ENCODE peak calls at places on chromosomes 3 and 15, in seven cellular contexts. One of them, this sample, is unnamed.

GRCh38 chr3:132630612-132631011 is 29.0 kb downstream of the ACAD11 start:
- DNase-seq in glutamatergic neuron: no peak
- DNase-seq in ELR: no peak
- DNase-seq in endothelial cell: no peak
- DNase-seq in left colon: no peak
- DNase-seq in iris pigment epithelial cell: no peak
- DNase-seq in foreskin fibroblast: no peak
- DNase-seq in this sample: no peak

GRCh38 chr3:57961828-57962447 is 46.3 kb upstream of the FLNB start:
- DNase-seq in iris pigment epithelial cell: peak
- DNase-seq in glutamatergic neuron: no peak
- DNase-seq in left colon: no peak
- DNase-seq in ELR: peak
- DNase-seq in endothelial cell: no peak
- DNase-seq in foreskin fibroblast: peak
- DNase-seq in this sample: no peak

GRCh38 chr3:69531975-69532827 is 146.3 kb upstream of the FRMD4B start:
- DNase-seq in foreskin fibroblast: peak
- DNase-seq in glutamatergic neuron: no peak
- DNase-seq in ELR: no peak
- DNase-seq in endothelial cell: no peak
- DNase-seq in iris pigment epithelial cell: no peak
- DNase-seq in left colon: no peak
- DNase-seq in this sample: no peak

GRCh38 chr3:185460719-185461350 is 38.0 kb downstream of the TMEM41A start:
- DNase-seq in iris pigment epithelial cell: peak
- DNase-seq in glutamatergic neuron: no peak
- DNase-seq in foreskin fibroblast: peak
- DNase-seq in ELR: peak
- DNase-seq in endothelial cell: no peak
- DNase-seq in left colon: no peak
- DNase-seq in this sample: no peak

GRCh38 chr3:77348244-77348855 is 308.5 kb downstream of the ROBO2 start:
- DNase-seq in ELR: peak
- DNase-seq in glutamatergic neuron: peak
- DNase-seq in left colon: no peak
- DNase-seq in endothelial cell: peak
- DNase-seq in foreskin fibroblast: peak
- DNase-seq in iris pigment epithelial cell: peak
- DNase-seq in this sample: no peak

GRCh38 chr3:31823184-31823583 is 157.9 kb downstream of the OSBPL10 start:
- DNase-seq in left colon: no peak
- DNase-seq in foreskin fibroblast: no peak
- DNase-seq in endothelial cell: no peak
- DNase-seq in iris pigment epithelial cell: no peak
- DNase-seq in glutamatergic neuron: no peak
- DNase-seq in ELR: no peak
- DNase-seq in this sample: no peak

GRCh38 chr3:177772908-177773557 is 575.8 kb upstream of the TBL1XR1 start:
- DNase-seq in left colon: no peak
- DNase-seq in iris pigment epithelial cell: no peak
- DNase-seq in endothelial cell: no peak
- DNase-seq in ELR: no peak
- DNase-seq in glutamatergic neuron: no peak
- DNase-seq in foreskin fibroblast: no peak
- DNase-seq in this sample: no peak

GRCh38 chr3:47009225-47010049 is 30.0 kb downstream of the NBEAL2 start:
- DNase-seq in left colon: peak
- DNase-seq in iris pigment epithelial cell: peak
- DNase-seq in endothelial cell: peak
- DNase-seq in ELR: peak
- DNase-seq in foreskin fibroblast: peak
- DNase-seq in glutamatergic neuron: peak
- DNase-seq in this sample: peak

GRCh38 chr15:45719490-45719889 is 84.7 kb downstream of the SQOR start:
- DNase-seq in left colon: no peak
- DNase-seq in foreskin fibroblast: no peak
- DNase-seq in endothelial cell: no peak
- DNase-seq in ELR: no peak
- DNase-seq in iris pigment epithelial cell: peak
- DNase-seq in glutamatergic neuron: no peak
- DNase-seq in this sample: no peak

GRCh38 chr3:61682671-61683408 is 121.5 kb downstream of the PTPRG start:
- DNase-seq in ELR: peak
- DNase-seq in glutamatergic neuron: peak
- DNase-seq in left colon: no peak
- DNase-seq in endothelial cell: no peak
- DNase-seq in iris pigment epithelial cell: peak
- DNase-seq in foreskin fibroblast: peak
- DNase-seq in this sample: no peak

GRCh38 chr3:167886690-167887089 is 151.2 kb downstream of the SERPINI1 start:
- DNase-seq in left colon: no peak
- DNase-seq in iris pigment epithelial cell: no peak
- DNase-seq in foreskin fibroblast: peak
- DNase-seq in endothelial cell: no peak
- DNase-seq in glutamatergic neuron: no peak
- DNase-seq in ELR: no peak
- DNase-seq in this sample: no peak

GRCh38 chr15:89462198-89462912 is 34.0 kb downstream of the RHCG start:
- DNase-seq in foreskin fibroblast: no peak
- DNase-seq in endothelial cell: no peak
- DNase-seq in left colon: no peak
- DNase-seq in iris pigment epithelial cell: peak
- DNase-seq in ELR: peak
- DNase-seq in glutamatergic neuron: no peak
- DNase-seq in this sample: no peak

GRCh38 chr15:70154440-70155347 is 57.0 kb upstream of the TLE3 start:
- DNase-seq in left colon: no peak
- DNase-seq in foreskin fibroblast: no peak
- DNase-seq in iris pigment epithelial cell: peak
- DNase-seq in endothelial cell: no peak
- DNase-seq in glutamatergic neuron: peak
- DNase-seq in ELR: no peak
- DNase-seq in this sample: no peak

GRCh38 chr3:101319531-101319930 is 844 bp downstream of the IMPG2 start:
- DNase-seq in endothelial cell: no peak
- DNase-seq in foreskin fibroblast: no peak
- DNase-seq in left colon: no peak
- DNase-seq in iris pigment epithelial cell: no peak
- DNase-seq in ELR: no peak
- DNase-seq in glutamatergic neuron: no peak
- DNase-seq in this sample: no peak

GRCh38 chr3:13655074-13655913 is 106.4 kb downstream of the FBLN2 start:
- DNase-seq in endothelial cell: peak
- DNase-seq in foreskin fibroblast: peak
- DNase-seq in ELR: peak
- DNase-seq in left colon: no peak
- DNase-seq in glutamatergic neuron: peak
- DNase-seq in iris pigment epithelial cell: peak
- DNase-seq in this sample: peak

GRCh38 chr15:70258369-70259029 is 160.8 kb upstream of the TLE3 start:
- DNase-seq in iris pigment epithelial cell: no peak
- DNase-seq in ELR: no peak
- DNase-seq in glutamatergic neuron: no peak
- DNase-seq in endothelial cell: no peak
- DNase-seq in foreskin fibroblast: no peak
- DNase-seq in left colon: no peak
- DNase-seq in this sample: peak

GRCh38 chr15:51721199-51721960 is 16.1 kb downstream of the LYSMD2 start:
- DNase-seq in left colon: no peak
- DNase-seq in iris pigment epithelial cell: peak
- DNase-seq in foreskin fibroblast: no peak
- DNase-seq in endothelial cell: no peak
- DNase-seq in glutamatergic neuron: no peak
- DNase-seq in ELR: no peak
- DNase-seq in this sample: no peak

GRCh38 chr15:101511717-101512116 is 22.2 kb upstream of the PCSK6 start:
- DNase-seq in glutamatergic neuron: no peak
- DNase-seq in foreskin fibroblast: no peak
- DNase-seq in iris pigment epithelial cell: no peak
- DNase-seq in left colon: no peak
- DNase-seq in ELR: no peak
- DNase-seq in endothelial cell: no peak
- DNase-seq in this sample: peak

GRCh38 chr15:49044761-49045571 is 1.3 kb downstream of the SECISBP2L start:
- DNase-seq in ELR: peak
- DNase-seq in left colon: no peak
- DNase-seq in iris pigment epithelial cell: no peak
- DNase-seq in endothelial cell: no peak
- DNase-seq in glutamatergic neuron: no peak
- DNase-seq in foreskin fibroblast: no peak
- DNase-seq in this sample: no peak

GRCh38 chr15:35540885-35541284 is 5.1 kb downstream of the DPH6 start:
- DNase-seq in ELR: peak
- DNase-seq in iris pigment epithelial cell: peak
- DNase-seq in left colon: no peak
- DNase-seq in endothelial cell: no peak
- DNase-seq in glutamatergic neuron: no peak
- DNase-seq in foreskin fibroblast: peak
- DNase-seq in this sample: no peak

GRCh38 chr15:46232471-46232870 is 597.6 kb downstream of the SQOR start:
- DNase-seq in iris pigment epithelial cell: no peak
- DNase-seq in glutamatergic neuron: no peak
- DNase-seq in left colon: no peak
- DNase-seq in ELR: no peak
- DNase-seq in endothelial cell: no peak
- DNase-seq in foreskin fibroblast: no peak
- DNase-seq in this sample: no peak

GRCh38 chr15:30046414-30046813 is 36.3 kb upstream of the GOLGA8J start:
- DNase-seq in ELR: no peak
- DNase-seq in iris pigment epithelial cell: no peak
- DNase-seq in left colon: no peak
- DNase-seq in foreskin fibroblast: no peak
- DNase-seq in endothelial cell: no peak
- DNase-seq in glutamatergic neuron: no peak
- DNase-seq in this sample: no peak

GRCh38 chr3:170196833-170197232 is 15.3 kb upstream of the PHC3 start:
- DNase-seq in endothelial cell: no peak
- DNase-seq in left colon: no peak
- DNase-seq in glutamatergic neuron: no peak
- DNase-seq in foreskin fibroblast: peak
- DNase-seq in ELR: peak
- DNase-seq in iris pigment epithelial cell: peak
- DNase-seq in this sample: no peak

GRCh38 chr3:126763035-126763434 is 59.0 kb downstream of the CHCHD6 start:
- DNase-seq in left colon: no peak
- DNase-seq in ELR: no peak
- DNase-seq in endothelial cell: no peak
- DNase-seq in foreskin fibroblast: no peak
- DNase-seq in glutamatergic neuron: no peak
- DNase-seq in iris pigment epithelial cell: no peak
- DNase-seq in this sample: no peak

GRCh38 chr3:151290673-151291072 is 12.3 kb upstream of the P2RY14 start:
- DNase-seq in left colon: no peak
- DNase-seq in endothelial cell: no peak
- DNase-seq in ELR: peak
- DNase-seq in iris pigment epithelial cell: peak
- DNase-seq in glutamatergic neuron: no peak
- DNase-seq in foreskin fibroblast: peak
- DNase-seq in this sample: no peak

GRCh38 chr15:74170083-74170844 is 3.2 kb upstream of the ISLR start:
- DNase-seq in iris pigment epithelial cell: no peak
- DNase-seq in glutamatergic neuron: no peak
- DNase-seq in left colon: no peak
- DNase-seq in endothelial cell: no peak
- DNase-seq in ELR: no peak
- DNase-seq in foreskin fibroblast: no peak
- DNase-seq in this sample: no peak

This sample was measured in mucosa of descending colon.